ENCODE peak calls at places on chromosomes 16 and 17, in nine cellular contexts. O is bronchial epithelial cell; I is cerebellar cortex; H is activated T-cell treated with anti-CD3 and anti-CD28 coated beads for 4 hours; K is stimulated activated CD8-positive, alpha-beta memory T cell treated with anti-CD3 and anti-CD28 coated beads, Interleukin-4, amount 100 ng/mL, for 24 hours; V is foreskin fibroblast; U is amniotic stem cell; M is A172; Z is Right ventricle myocardium superior. R is an unnamed sample.

GRCh38 chr17:77420804-77421634 is 280.2 kb downstream of the SEC14L1 start:
- DNase-seq in O (peak; percentile 56), I (no peak), H (no peak), K (no peak), V (peak; percentile 86), U (no peak), M (peak; percentile 95), Z (no peak), R (no peak)

GRCh38 chr17:66431910-66432309 is 129.5 kb downstream of the PRKCA start:
- DNase-seq in O (peak; percentile 88), I (no peak), H (no peak), K (no peak), V (peak; percentile 52), U (peak; percentile 84), M (peak; percentile 70), Z (no peak), R (no peak)

GRCh38 chr17:33668516-33668915 is 375.4 kb upstream of the ASIC2 start:
- DNase-seq in O (no peak), I (no peak), H (no peak), K (no peak), V (no peak), U (no peak), M (no peak), Z (no peak), R (no peak)

GRCh38 chr17:40481106-40481505 is 20.3 kb downstream of the TNS4 start:
- DNase-seq in O (no peak), I (no peak), H (no peak), K (no peak), V (no peak), U (no peak), M (no peak), Z (no peak), R (no peak)

GRCh38 chr17:48996696-48997102 is 486 bp upstream of the IGF2BP1 start:
- DNase-seq in O (no peak), I (no peak), H (no peak), K (no peak), V (no peak), U (no peak), M (no peak), Z (no peak), R (no peak)

GRCh38 chr17:77196251-77196650 is 55.5 kb downstream of the SEC14L1 start:
- DNase-seq in O (no peak), I (no peak), H (no peak), K (no peak), V (no peak), U (no peak), M (no peak), Z (no peak), R (no peak)

GRCh38 chr17:42233148-42233547 is 38.9 kb upstream of the GHDC start:
- DNase-seq in O (peak; percentile 58), I (no peak), H (no peak), K (no peak), V (no peak), U (no peak), M (peak; percentile 54), Z (no peak), R (no peak)

GRCh38 chr17:42282478-42283080 is 5.7 kb upstream of the STAT5A start:
- DNase-seq in O (no peak), I (no peak), H (no peak), K (no peak), V (no peak), U (no peak), M (no peak), Z (no peak), R (no peak)

GRCh38 chr17:27408891-27409290 is 47.4 kb upstream of the KSR1 start:
- DNase-seq in O (peak; percentile 37), I (no peak), H (no peak), K (no peak), V (no peak), U (no peak), M (peak; percentile 51), Z (no peak), R (no peak)

GRCh38 chr17:12928736-12929135 is 89.1 kb downstream of the ELAC2 start:
- DNase-seq in O (peak; percentile 8), I (peak; percentile 53), H (no peak), K (no peak), V (no peak), U (no peak), M (peak; percentile 27), Z (no peak), R (peak; percentile 1)

GRCh38 chr17:82865996-82866395 is 26.2 kb upstream of the ZNF750 start:
- DNase-seq in O (peak; percentile 19), I (no peak), H (no peak), K (no peak), V (no peak), U (no peak), M (no peak), Z (no peak), R (no peak)

GRCh38 chr17:29032798-29033197 is 10.1 kb upstream of the PIPOX start:
- DNase-seq in O (no peak), I (no peak), H (no peak), K (no peak), V (no peak), U (no peak), M (no peak), Z (no peak), R (no peak)

GRCh38 chr16:69917739-69918138 is 33.4 kb upstream of the CLEC18A start:
- DNase-seq in O (peak; percentile 94), I (peak; percentile 79), H (no peak), K (no peak), V (peak; percentile 88), U (peak; percentile 92), M (peak; percentile 97), Z (no peak), R (peak; percentile 92)

R was measured in Caco-2.